ENCODE peak calls at places on chromosomes 12 and 14, in eight cellular contexts. H is transverse colon, M is uterus, E is fibroblast of the aortic adventitia, T is GM12878, Q is psoas muscle, S is stomach, L is fibroblast of lung. R is an unnamed sample.
A peak's percentile ranks its signal among the peaks of the same experiment; 100 is the strongest.

GRCh38 chr14:94081386-94081820 is 293 bp downstream of the IFI27L1 start:
- DNase-seq in H (no peak), M (no peak), E (no peak), T (no peak), Q (no peak), S (no peak), L (no peak), R (no peak)

GRCh38 chr12:85814116-85814515 is 22.1 kb downstream of the RASSF9 start:
- DNase-seq in H (no peak), M (no peak), E (no peak), T (no peak), Q (no peak), S (no peak), L (no peak), R (no peak)

GRCh38 chr14:72089625-72090024 is 157.4 kb downstream of the RGS6 start:
- DNase-seq in H (no peak), M (no peak), E (no peak), T (no peak), Q (no peak), S (no peak), L (no peak), R (no peak)

GRCh38 chr12:19447386-19447785 is 8.1 kb downstream of the AEBP2 start:
- DNase-seq in H (no peak), M (no peak), E (no peak), T (no peak), Q (no peak), S (no peak), L (no peak), R (no peak)

GRCh38 chr14:94021001-94021400 is 5.1 kb upstream of the OTUB2 start:
- DNase-seq in H (no peak), M (no peak), E (peak; percentile 29), T (no peak), Q (no peak), S (no peak), L (no peak), R (no peak)

GRCh38 chr14:52825085-52825484 is 33.7 kb upstream of the GNPNAT1 start:
- DNase-seq in H (no peak), M (no peak), E (no peak), T (peak; percentile 17), Q (no peak), S (no peak), L (no peak), R (peak; percentile 10)

GRCh38 chr12:126798449-126798848 is 1468.5 kb upstream of the TMEM132C start:
- DNase-seq in H (no peak), M (no peak), E (no peak), T (no peak), Q (no peak), S (no peak), L (no peak), R (no peak)

GRCh38 chr12:74337951-74338350 is 199.7 kb upstream of the ATXN7L3B start:
- DNase-seq in H (no peak), M (no peak), E (peak; percentile 54), T (no peak), Q (no peak), S (no peak), L (peak; percentile 56), R (no peak)

GRCh38 chr12:105659355-105660075 is 329.0 kb downstream of the C12orf75 start:
- DNase-seq in H (no peak), M (peak; percentile 28), E (no peak), T (no peak), Q (no peak), S (no peak), L (no peak), R (no peak)

GRCh38 chr14:96039633-96040311 is 610 bp downstream of the C14orf132 start:
- DNase-seq in H (no peak), M (peak; percentile 34), E (peak; percentile 43), T (no peak), Q (peak; percentile 30), S (no peak), L (peak; percentile 34), R (no peak)

GRCh38 chr12:47312794-47313426 is 233.2 kb upstream of the AMIGO2 start:
- DNase-seq in H (no peak), M (no peak), E (no peak), T (no peak), Q (no peak), S (no peak), L (no peak), R (peak; percentile 49)

GRCh38 chr12:753401-754237 is 1.2 kb downstream of the WNK1 start:
- DNase-seq in H (peak; percentile 63), M (peak; percentile 27), E (peak; percentile 32), T (no peak), Q (peak; percentile 55), S (peak; percentile 51), L (peak; percentile 16), R (no peak)

GRCh38 chr12:50419112-50419909 is 18.6 kb downstream of the LARP4 start:
- DNase-seq in H (no peak), M (no peak), E (no peak), T (no peak), Q (no peak), S (no peak), L (no peak), R (no peak)

GRCh38 chr14:30525833-30526232 is 33.1 kb upstream of the G2E3 start:
- DNase-seq in H (no peak), M (no peak), E (no peak), T (no peak), Q (no peak), S (no peak), L (peak; percentile 16), R (no peak)

GRCh38 chr12:39272934-39273770 is 169.8 kb downstream of the KIF21A start:
- DNase-seq in H (peak; percentile 20), M (no peak), E (peak; percentile 51), T (no peak), Q (no peak), S (no peak), L (peak; percentile 41), R (no peak)

GRCh38 chr14:67221248-67221981 is 19.8 kb upstream of the PALS1 start:
- DNase-seq in H (peak; percentile 41), M (no peak), E (peak; percentile 53), T (no peak), Q (no peak), S (no peak), L (peak; percentile 6), R (no peak)

GRCh38 chr14:34628681-34629135 is 1.2 kb downstream of the SNX6 start:
- DNase-seq in H (peak; percentile 61), M (no peak), E (no peak), T (no peak), Q (no peak), S (peak; percentile 37), L (no peak), R (no peak)

GRCh38 chr14:50062438-50063039 is 53.8 kb downstream of the VCPKMT start:
- DNase-seq in H (peak; percentile 64), M (peak; percentile 59), E (peak; percentile 62), T (peak; percentile 71), Q (no peak), S (peak; percentile 38), L (peak; percentile 71), R (no peak)

GRCh38 chr12:51890135-51890464 is 2.2 kb downstream of the ANKRD33 start:
- DNase-seq in H (no peak), M (no peak), E (no peak), T (no peak), Q (no peak), S (no peak), L (no peak), R (no peak)

GRCh38 chr12:74539765-74540526 is 2.3 kb downstream of the ATXN7L3B start:
- DNase-seq in H (no peak), M (no peak), E (peak; percentile 4), T (no peak), Q (no peak), S (no peak), L (no peak), R (no peak)

GRCh38 chr12:121084229-121084628 is 45.2 kb upstream of the OASL start:
- DNase-seq in H (no peak), M (no peak), E (no peak), T (no peak), Q (no peak), S (no peak), L (no peak), R (no peak)

GRCh38 chr12:93229494-93230310 is 148.0 kb upstream of the NUDT4 start:
- DNase-seq in H (no peak), M (no peak), E (peak; percentile 98), T (no peak), Q (no peak), S (no peak), L (peak; percentile 98), R (no peak)

GRCh38 chr12:26953447-26953846 is 15.2 kb downstream of the FGFR1OP2 start:
- DNase-seq in H (no peak), M (no peak), E (peak; percentile 38), T (no peak), Q (no peak), S (no peak), L (peak; percentile 56), R (no peak)

GRCh38 chr12:133181238-133181959 is at the start of gene ZNF268:
- DNase-seq in H (peak; percentile 94), M (peak; percentile 84), E (peak; percentile 94), T (peak; percentile 61), Q (peak; percentile 90), S (peak; percentile 94), L (peak; percentile 96), R (peak; percentile 90)
- TF ChIP-seq CTCF in H (peak; percentile 81), M (peak; percentile 64), E (peak; percentile 84), T (peak; percentile 74), Q (peak; percentile 68), S (peak; percentile 68), L (peak; percentile 74), R (peak; percentile 88)

DNA sequence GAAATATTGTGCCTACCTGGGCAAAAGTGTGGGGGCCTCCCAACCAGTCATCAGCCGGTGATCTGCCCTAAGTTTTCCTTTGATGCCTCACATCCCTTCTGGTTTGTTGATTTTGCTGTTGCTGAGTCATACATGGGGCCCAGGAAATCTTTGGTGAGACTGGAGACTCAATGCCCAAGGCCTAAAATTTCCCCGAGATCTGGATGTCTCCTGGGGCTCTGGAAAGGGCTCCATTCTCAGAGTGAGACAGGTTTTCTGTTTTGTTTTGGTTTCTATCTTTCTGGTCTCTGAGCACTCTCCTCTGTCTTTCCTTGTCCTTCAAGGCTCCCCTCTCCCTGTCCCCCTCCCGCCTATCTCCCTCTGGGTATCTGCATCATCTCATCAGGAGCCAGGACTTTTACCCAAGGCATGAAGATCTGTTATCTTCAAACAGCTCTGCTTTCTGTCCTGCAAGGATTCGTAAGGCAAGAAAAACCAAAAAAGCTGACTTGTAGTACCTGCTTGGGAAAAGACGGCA is 152.8 kb upstream of the MAX start:
- DNase-seq in H (no peak), M (no peak), E (peak; percentile 75), T (no peak), Q (no peak), S (no peak), L (peak; percentile 66), R (no peak)
- H3K4me3 ChIP-seq in H (no peak overlapping the region), M (no peak overlapping the region), E (no peak overlapping the region), T (no peak overlapping the region), Q (no peak overlapping the region), S (no peak overlapping the region), L (no peak overlapping the region), R (no peak overlapping the region)

GRCh38 chr12:71441836-71442566 is 2.4 kb downstream of the LGR5 start:
- DNase-seq in H (no peak), M (no peak), E (no peak), T (no peak), Q (no peak), S (no peak), L (no peak), R (no peak)
- TF ChIP-seq CTCF in H (no peak), M (no peak), E (no peak), T (no peak), Q (no peak), S (no peak), L (no peak), R (no peak)

DNA sequence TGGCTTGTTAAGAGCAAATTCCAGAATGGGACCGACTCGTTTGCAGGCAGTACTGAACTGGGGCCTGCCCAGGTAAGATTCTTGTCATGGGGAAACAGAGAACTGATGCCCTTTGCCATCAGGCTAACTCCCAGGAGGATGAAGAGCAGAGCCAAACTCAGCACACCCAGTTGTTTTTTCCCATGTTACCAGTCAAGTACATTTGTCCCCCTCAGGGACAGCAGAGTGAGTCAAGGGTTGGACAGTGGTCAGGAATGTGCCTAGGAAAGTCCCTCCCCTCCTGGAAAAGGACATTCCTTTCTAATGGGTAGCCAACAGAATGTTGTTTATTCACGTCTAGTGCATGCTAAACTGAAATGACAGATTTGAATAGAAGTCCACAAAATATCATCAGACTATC is 1.6 kb downstream of the ART4 start:
- DNase-seq in H (peak; percentile 23), M (peak; percentile 54), E (peak; percentile 63), T (no peak), Q (peak; percentile 39), S (no peak), L (peak; percentile 28), R (no peak)
- H3K4me3 ChIP-seq in H (no peak overlapping the region), M (no peak overlapping the region), E (peak overlapping the region; percentile 3), T (no peak overlapping the region), Q (no peak overlapping the region), S (no peak overlapping the region), L (no peak overlapping the region), R (no peak overlapping the region)

R was measured in GM12864.